ENCODE peak calls at places on chromosomes 13 and 19, in six cellular contexts. Z is IMR-90, M is mesenchymal stem cell, U is H9, P is trophoblast cell, R is neuronal stem cell. H is an unnamed sample.

GRCh38 chr13:32969516-32969941 is 46.7 kb upstream of the KL start:
- DNase-seq in Z (peak; percentile 55), M (peak; percentile 80), U (no peak), P (no peak), R (no peak), H (no peak)

GRCh38 chr13:110311721-110312668 is 4.9 kb downstream of the COL4A2 start:
- DNase-seq in Z (no peak), M (peak; percentile 54), U (peak; percentile 25), P (no peak), R (no peak), H (no peak)

GRCh38 chr13:45833663-45834062 is 17.9 kb downstream of the SIAH3 start:
- DNase-seq in Z (peak; percentile 7), M (peak; percentile 47), U (no peak), P (no peak), R (no peak), H (no peak)

GRCh38 chr19:21767065-21767800 is at the start of gene ZNF100:
- DNase-seq in Z (peak; percentile 90), M (peak; percentile 92), U (peak; percentile 94), P (peak; percentile 93), R (peak; percentile 91), H (peak; percentile 79)

GRCh38 chr13:87537946-87538345 is 133.2 kb upstream of the SLITRK5 start:
- DNase-seq in Z (no peak), M (no peak), U (no peak), P (no peak), R (no peak), H (no peak)

GRCh38 chr13:79500829-79501228 is 19.9 kb downstream of the NDFIP2 start:
- DNase-seq in Z (no peak), M (no peak), U (no peak), P (no peak), R (no peak), H (no peak)

GRCh38 chr19:33196446-33197193 is 2.5 kb downstream of the LRP3 start:
- DNase-seq in Z (no peak), M (no peak), U (no peak), P (no peak), R (no peak), H (no peak)

GRCh38 chr19:29667390-29667783 is 2.1 kb downstream of the PLEKHF1 start:
- DNase-seq in Z (no peak), M (no peak), U (no peak), P (no peak), R (no peak), H (no peak)

GRCh38 chr13:24357756-24358155 is 48.4 kb downstream of the C1QTNF9 start:
- DNase-seq in Z (no peak), M (no peak), U (no peak), P (no peak), R (no peak), H (no peak)

GRCh38 chr13:24362435-24362951 is 53.1 kb downstream of the C1QTNF9 start:
- DNase-seq in Z (no peak), M (no peak), U (no peak), P (no peak), R (no peak), H (no peak)

GRCh38 chr13:24360106-24360505 is 50.7 kb downstream of the C1QTNF9 start:
- DNase-seq in Z (no peak), M (no peak), U (no peak), P (no peak), R (no peak), H (no peak)

GRCh38 chr13:24361852-24362366 is 52.5 kb downstream of the C1QTNF9 start:
- DNase-seq in Z (no peak), M (no peak), U (no peak), P (no peak), R (no peak), H (no peak)

GRCh38 chr13:24361138-24361537 is 51.8 kb downstream of the C1QTNF9 start:
- DNase-seq in Z (no peak), M (no peak), U (no peak), P (no peak), R (no peak), H (no peak)
- H4K91ac ChIP-seq in Z (no peak overlapping the region), M (no peak overlapping the region), U (no peak overlapping the region), P (no peak overlapping the region), R (no peak overlapping the region), H (no peak overlapping the region)

GRCh38 chr19:45340232-45340898 is at the start of gene KLC3:
- DNase-seq in Z (no peak), M (no peak), U (peak; percentile 68), P (peak; percentile 27), R (no peak), H (no peak)
- H3K9ac ChIP-seq in Z (no peak within 1 kb of the TSS), M (no peak within 1 kb of the TSS), U (no peak within 1 kb of the TSS), P (no peak within 1 kb of the TSS), R (peak within 1 kb of the TSS; percentile 30), H (no peak within 1 kb of the TSS)

GRCh38 chr13:50916701-50917184 is 7.2 kb downstream of the RNASEH2B start:
- DNase-seq in Z (no peak), M (peak; percentile 9), U (no peak), P (no peak), R (no peak), H (no peak)

GRCh38 chr13:50914848-50915247 is 5.3 kb downstream of the RNASEH2B start:
- DNase-seq in Z (peak; percentile 52), M (peak; percentile 76), U (no peak), P (no peak), R (no peak), H (no peak)

GRCh38 chr13:50914301-50914700 is 4.7 kb downstream of the RNASEH2B start:
- DNase-seq in Z (no peak), M (peak; percentile 34), U (no peak), P (no peak), R (no peak), H (no peak)

GRCh38 chr13:50917572-50917971 is 8.0 kb downstream of the RNASEH2B start:
- DNase-seq in Z (no peak), M (no peak), U (no peak), P (no peak), R (no peak), H (no peak)

GRCh38 chr13:50915562-50915961 is 6.0 kb downstream of the RNASEH2B start:
- DNase-seq in Z (no peak), M (no peak), U (no peak), P (no peak), R (no peak), H (no peak)
- H4K91ac ChIP-seq in Z (no peak overlapping the region), M (no peak overlapping the region), U (no peak overlapping the region), P (no peak overlapping the region), R (no peak overlapping the region), H (no peak overlapping the region)

GRCh38 chr13:25042141-25042540 is 53.8 kb upstream of the PABPC3 start:
- DNase-seq in Z (no peak), M (no peak), U (no peak), P (no peak), R (no peak), H (no peak)

GRCh38 chr13:25044071-25044470 is 51.9 kb upstream of the PABPC3 start:
- DNase-seq in Z (no peak), M (no peak), U (no peak), P (no peak), R (no peak), H (no peak)

GRCh38 chr13:25051065-25051464 is 44.9 kb upstream of the PABPC3 start:
- DNase-seq in Z (no peak), M (no peak), U (no peak), P (no peak), R (no peak), H (no peak)

GRCh38 chr13:25046274-25046984 is 49.5 kb upstream of the PABPC3 start:
- DNase-seq in Z (no peak), M (peak; percentile 3), U (peak; percentile 53), P (no peak), R (no peak), H (no peak)

DNA sequence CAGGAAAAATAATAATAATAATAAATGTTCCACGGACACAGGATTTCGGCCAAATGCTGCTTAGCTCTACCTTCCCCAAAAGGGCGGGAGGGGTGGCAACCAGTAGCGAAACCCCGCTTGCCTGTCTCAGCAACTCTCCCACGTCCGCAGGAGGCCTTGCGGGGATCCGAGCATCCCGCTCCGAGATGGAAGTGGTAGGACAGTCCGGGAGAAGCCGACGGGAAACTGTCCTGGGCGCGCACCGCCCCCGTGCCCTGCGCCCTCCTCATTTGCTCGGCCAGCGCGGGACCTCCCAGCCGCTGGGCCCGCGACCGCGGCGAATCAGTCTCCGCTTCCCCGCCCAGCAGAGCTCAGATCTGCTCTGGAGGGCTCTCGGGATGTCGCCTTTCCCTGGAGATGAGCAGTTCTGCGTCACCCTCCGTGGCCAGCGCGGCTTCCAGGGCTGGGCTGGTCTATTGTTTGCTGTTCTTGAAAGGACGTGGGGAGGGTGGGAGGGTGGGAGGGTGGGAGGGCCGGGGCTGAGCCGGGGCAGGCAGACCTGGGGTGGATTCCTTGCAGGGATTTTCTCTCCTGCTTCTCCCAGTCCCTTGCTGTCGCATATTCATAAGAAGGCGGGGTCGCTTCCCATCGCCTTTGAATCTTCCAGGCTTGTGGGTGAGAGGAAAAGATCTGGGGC is 48.8 kb upstream of the PABPC3 start:
- DNase-seq in Z (peak; percentile 18), M (peak; percentile 33), U (peak; percentile 78), P (no peak), R (peak; percentile 62), H (no peak)
- H3K9ac ChIP-seq in Z (no peak overlapping the region), M (no peak overlapping the region), U (peak overlapping the region; percentile 25), P (peak overlapping the region; percentile 56), R (peak overlapping the region; percentile 81), H (no peak overlapping the region)

GRCh38 chr13:73751290-73751689 is 382.9 kb downstream of the KLF12 start:
- DNase-seq in Z (no peak), M (no peak), U (no peak), P (peak; percentile 55), R (no peak), H (no peak)
- H4K91ac ChIP-seq in Z (no peak overlapping the region), M (no peak overlapping the region), U (no peak overlapping the region), P (no peak overlapping the region), R (no peak overlapping the region), H (no peak overlapping the region)

GRCh38 chr13:51845574-51846318 is 769 bp upstream of the TMEM272 start:
- DNase-seq in Z (no peak), M (no peak), U (peak; percentile 13), P (no peak), R (no peak), H (no peak)
- H3K9ac ChIP-seq in Z (no peak overlapping the region), M (no peak overlapping the region), U (no peak overlapping the region), P (no peak overlapping the region), R (no peak overlapping the region), H (no peak overlapping the region)

GRCh38 chr19:9996541-9996940 is 13.8 kb downstream of the COL5A3 start:
- DNase-seq in Z (peak; percentile 62), M (no peak), U (no peak), P (no peak), R (no peak), H (no peak)

GRCh38 chr19:9995999-9996398 is 14.3 kb downstream of the COL5A3 start:
- DNase-seq in Z (peak; percentile 23), M (no peak), U (no peak), P (no peak), R (no peak), H (no peak)

GRCh38 chr19:10000171-10000826 is 10.0 kb downstream of the COL5A3 start:
- DNase-seq in Z (peak; percentile 70), M (peak; percentile 66), U (peak; percentile 87), P (peak; percentile 27), R (peak; percentile 74), H (peak; percentile 87)

GRCh38 chr19:9991425-9992191 is 18.7 kb downstream of the COL5A3 start:
- DNase-seq in Z (no peak), M (no peak), U (no peak), P (no peak), R (no peak), H (no peak)

GRCh38 chr19:9995079-9995478 is 15.2 kb downstream of the COL5A3 start:
- DNase-seq in Z (no peak), M (no peak), U (no peak), P (no peak), R (no peak), H (no peak)
- H4K91ac ChIP-seq in Z (no peak overlapping the region), M (no peak overlapping the region), U (no peak overlapping the region), P (no peak overlapping the region), R (no peak overlapping the region), H (no peak overlapping the region)